ENCODE peak calls at places on chromosomes 6 and 20, in nine cellular contexts. W is progenitor cell of endocrine pancreas; V is GM04504; H is pons; D is NB4; J is activated T-helper 1 cell treated with anti-CD3 and anti-CD28 coated beads, Interleukin-12 subunit alpha, Interleukin-12 subunit beta, Interleukin-2, Interleukin-4 antibody, amounts not matched to agents 30 ng/mL and 10 ng/mL and 1 ng/mL, durations not matched to agents 14 hours and 24 hours and 36 hours; S is neuronal stem cell; T is stimulated activated CD4-positive, alpha-beta T cell treated with anti-CD3 and anti-CD28 coated beads, Interleukin-2, amount 100 ng/mL, for 48 hours; G is NCI-H1417. U is an unnamed sample.

GRCh38 chr6:3390698-3391097 is 66.2 kb downstream of the SLC22A23 start:
- DNase-seq in W (no peak), V (peak), H (peak), D (no peak), J (no peak), S (no peak), T (no peak), G (no peak), U (no peak)

GRCh38 chr20:61536671-61537070 is 284.6 kb downstream of the CDH4 start:
- DNase-seq in W (no peak), V (no peak), H (no peak), D (no peak), J (no peak), S (no peak), T (no peak), G (no peak), U (no peak)

GRCh38 chr6:14796974-14797762 is 448.7 kb upstream of the JARID2 start:
- DNase-seq in W (no peak), V (no peak), H (no peak), D (peak), J (no peak), S (no peak), T (no peak), G (peak), U (no peak)

GRCh38 chr6:43759157-43759925 is 10.7 kb upstream of the VEGFA start:
- DNase-seq in W (no peak), V (no peak), H (no peak), D (no peak), J (no peak), S (no peak), T (no peak), G (no peak), U (no peak)

GRCh38 chr6:140684776-140685550 is 1310.5 kb upstream of the CITED2 start:
- DNase-seq in W (no peak), V (no peak), H (no peak), D (no peak), J (no peak), S (no peak), T (no peak), G (peak), U (no peak)

GRCh38 chr6:30570263-30570662 is 979 bp upstream of the ABCF1 start:
- DNase-seq in W (no peak), V (no peak), H (no peak), D (no peak), J (no peak), S (no peak), T (no peak), G (peak), U (no peak)

GRCh38 chr6:151379933-151380847 is 11.2 kb downstream of the ZBTB2 start:
- DNase-seq in W (no peak), V (no peak), H (no peak), D (no peak), J (peak), S (no peak), T (no peak), G (no peak), U (no peak)

GRCh38 chr20:1513801-1514200 is 22.6 kb upstream of the SIRPB2 start:
- DNase-seq in W (no peak), V (no peak), H (no peak), D (no peak), J (no peak), S (no peak), T (no peak), G (no peak), U (no peak)

GRCh38 chr20:20241966-20242365 is 125.9 kb upstream of the INSM1 start:
- DNase-seq in W (no peak), V (no peak), H (no peak), D (no peak), J (no peak), S (no peak), T (no peak), G (peak), U (no peak)

GRCh38 chr20:3420211-3420707 is 12.8 kb upstream of the DNAAF9 start:
- DNase-seq in W (no peak), V (peak), H (peak), D (peak), J (peak), S (no peak), T (peak), G (peak), U (peak)

GRCh38 chr20:53038328-53038727 is 66.2 kb downstream of the TSHZ2 start:
- DNase-seq in W (no peak), V (no peak), H (no peak), D (no peak), J (no peak), S (no peak), T (no peak), G (no peak), U (no peak)

GRCh38 chr6:6191476-6191875 is 129.0 kb downstream of the F13A1 start:
- DNase-seq in W (no peak), V (no peak), H (no peak), D (peak), J (no peak), S (peak), T (no peak), G (no peak), U (no peak)

GRCh38 chr6:82385102-82385501 is 21.5 kb downstream of the TPBG start:
- DNase-seq in W (no peak), V (no peak), H (no peak), D (no peak), J (no peak), S (no peak), T (no peak), G (no peak), U (peak)

GRCh38 chr6:10441004-10441654 is 26.3 kb upstream of the TFAP2A start:
- DNase-seq in W (no peak), V (peak), H (no peak), D (no peak), J (no peak), S (no peak), T (no peak), G (no peak), U (no peak)

GRCh38 chr20:23361108-23361650 is 803 bp upstream of the GZF1 start:
- DNase-seq in W (no peak), V (no peak), H (peak), D (no peak), J (no peak), S (no peak), T (no peak), G (no peak), U (no peak)

GRCh38 chr6:7249391-7249790 is 63.6 kb downstream of the SSR1 start:
- DNase-seq in W (no peak), V (peak), H (no peak), D (no peak), J (no peak), S (no peak), T (no peak), G (no peak), U (no peak)

GRCh38 chr6:157821342-157822033 is 1.6 kb upstream of the SNX9 start:
- DNase-seq in W (no peak), V (no peak), H (no peak), D (no peak), J (no peak), S (no peak), T (no peak), G (no peak), U (no peak)

GRCh38 chr20:23156170-23156841 is 70.2 kb upstream of the CD93 start:
- DNase-seq in W (no peak), V (peak), H (no peak), D (peak), J (no peak), S (no peak), T (no peak), G (no peak), U (no peak)

GRCh38 chr6:10947966-10948365 is 61.1 kb downstream of the SYCP2L start:
- DNase-seq in W (no peak), V (no peak), H (no peak), D (no peak), J (no peak), S (no peak), T (no peak), G (no peak), U (no peak)

GRCh38 chr20:49360242-49360968 is 82.5 kb upstream of the ZNFX1 start:
- DNase-seq in W (no peak), V (no peak), H (no peak), D (no peak), J (no peak), S (no peak), T (no peak), G (no peak), U (peak)

GRCh38 chr20:18506744-18507143 is 996 bp upstream of the SEC23B start:
- DNase-seq in W (no peak), V (no peak), H (no peak), D (peak), J (peak), S (no peak), T (no peak), G (peak), U (no peak)

GRCh38 chr20:48769111-48769879 is 58.5 kb downstream of the PREX1 start:
- DNase-seq in W (no peak), V (no peak), H (no peak), D (peak), J (peak), S (no peak), T (peak), G (peak), U (peak)

GRCh38 chr6:136524936-136525413 is 25.2 kb downstream of the MAP7 start:
- DNase-seq in W (no peak), V (no peak), H (peak), D (peak), J (no peak), S (no peak), T (no peak), G (peak), U (no peak)

GRCh38 chr6:30396833-30397479 is 52.0 kb downstream of the RPP21 start:
- DNase-seq in W (peak), V (peak), H (peak), D (peak), J (peak), S (peak), T (peak), G (peak), U (peak)

GRCh38 chr6:170344631-170345576 is 38.3 kb downstream of the FAM120B start:
- DNase-seq in W (no peak), V (peak), H (no peak), D (peak), J (no peak), S (no peak), T (no peak), G (peak), U (no peak)

GRCh38 chr6:4021862-4022715 is 56.8 kb downstream of the FAM217A start:
- DNase-seq in W (no peak), V (no peak), H (no peak), D (no peak), J (no peak), S (no peak), T (no peak), G (peak), U (no peak)

GRCh38 chr20:23966927-23967615 is 21.5 kb downstream of the GGTLC1 start:
- DNase-seq in W (no peak), V (no peak), H (no peak), D (no peak), J (no peak), S (no peak), T (no peak), G (no peak), U (no peak)

GRCh38 chr6:21886601-21887091 is 293.1 kb downstream of the SOX4 start:
- DNase-seq in W (no peak), V (peak), H (peak), D (no peak), J (no peak), S (no peak), T (no peak), G (no peak), U (no peak)

GRCh38 chr20:58021481-58021880 is 207.0 kb downstream of the ANKRD60 start:
- DNase-seq in W (no peak), V (no peak), H (no peak), D (peak), J (no peak), S (no peak), T (no peak), G (no peak), U (no peak)

GRCh38 chr20:54173653-54174451 is at the start of gene CYP24A1:
- DNase-seq in W (no peak), V (no peak), H (no peak), D (peak), J (no peak), S (peak), T (no peak), G (no peak), U (no peak)

GRCh38 chr20:38435555-38435939 is 419 bp upstream of the SNHG17 start:
- DNase-seq in W (no peak), V (no peak), H (no peak), D (no peak), J (no peak), S (no peak), T (no peak), G (no peak), U (no peak)

GRCh38 chr6:134437376-134437775 is 119.5 kb upstream of the SGK1 start:
- DNase-seq in W (no peak), V (no peak), H (peak), D (peak), J (peak), S (no peak), T (peak), G (no peak), U (no peak)

GRCh38 chr6:13295576-13295975 is 32.8 kb downstream of the TBC1D7 start:
- DNase-seq in W (no peak), V (no peak), H (no peak), D (no peak), J (no peak), S (no peak), T (no peak), G (no peak), U (no peak)

GRCh38 chr6:3884007-3884745 is 35.0 kb downstream of the FAM50B start:
- DNase-seq in W (no peak), V (no peak), H (peak), D (no peak), J (no peak), S (no peak), T (no peak), G (peak), U (no peak)

GRCh38 chr20:22826306-22827230 is 208.5 kb upstream of the SSTR4 start:
- DNase-seq in W (no peak), V (no peak), H (no peak), D (no peak), J (no peak), S (no peak), T (no peak), G (no peak), U (no peak)

GRCh38 chr6:170082531-170083187 is 208.2 kb downstream of the DLL1 start:
- DNase-seq in W (no peak), V (no peak), H (no peak), D (peak), J (no peak), S (no peak), T (no peak), G (no peak), U (peak)

GRCh38 chr20:38307371-38308046 is 3.6 kb downstream of the BPI start:
- DNase-seq in W (no peak), V (no peak), H (no peak), D (peak), J (no peak), S (no peak), T (no peak), G (no peak), U (no peak)

U was measured in natural killer cell treated with Interleukin-12 subunit alpha and Interleukin-12 subunit beta and Interleukin-15 and Interleukin-18, amount 100 ng/mL, for 72 hours.